ENCODE peak calls at places on chromosomes 4 and X, in six cellular contexts. H is H4; N is brain microvascular endothelial cell; T is dorsolateral prefrontal cortex; L is activated CD4-positive, alpha-beta T cell treated with anti-CD3 and anti-CD28 coated beads, Interleukin-2, amount 10 ng/mL, durations not matched to agents 7 days and 5 days; V is non-pigmented ciliary epithelial cell. E is an unnamed sample.
A peak's percentile ranks its signal among the peaks of the same experiment; 100 is the strongest.

GRCh38 chr4:180281726-180282125 is 1961.5 kb upstream of the TENM3 start:
- DNase-seq in H (no peak), N (no peak), T (no peak), L (no peak), V (no peak), E (no peak)

GRCh38 chr4:124429746-124430250 is 282.7 kb downstream of the ANKRD50 start:
- DNase-seq in H (no peak), N (no peak), T (no peak), L (no peak), V (no peak), E (no peak)

GRCh38 chrX:23483396-23483795 is 148.7 kb downstream of the PTCHD1 start:
- DNase-seq in H (no peak), N (no peak), T (no peak), L (no peak), V (no peak), E (no peak)

GRCh38 chr4:181702864-181703263 is 540.3 kb upstream of the TENM3 start:
- DNase-seq in H (no peak), N (no peak), T (no peak), L (no peak), V (no peak), E (no peak)

GRCh38 chr4:161817822-161818412 is 345.9 kb downstream of the FSTL5 start:
- DNase-seq in H (no peak), N (no peak), T (no peak), L (no peak), V (no peak), E (no peak)

GRCh38 chrX:154312116-154312515 is 16.5 kb downstream of the TKTL1 start:
- DNase-seq in H (no peak), N (no peak), T (no peak), L (no peak), V (no peak), E (no peak)

GRCh38 chr4:71066737-71067716 is 73.6 kb downstream of the DCK start:
- DNase-seq in H (no peak), N (no peak), T (no peak), L (no peak), V (no peak), E (no peak)

GRCh38 chr4:71290074-71290473 is 48.7 kb upstream of the SLC4A4 start:
- DNase-seq in H (no peak), N (peak; percentile 74), T (no peak), L (no peak), V (peak; percentile 78), E (no peak)

GRCh38 chr4:140005699-140006098 is 148.3 kb downstream of the MAML3 start:
- DNase-seq in H (no peak), N (no peak), T (no peak), L (no peak), V (no peak), E (no peak)

GRCh38 chr4:74038161-74039064 is at the start of gene CXCL3:
- DNase-seq in H (peak; percentile 36), N (peak; percentile 59), T (peak; percentile 34), L (peak; percentile 8), V (no peak), E (peak; percentile 63)

GRCh38 chrX:24153175-24153795 is 3.8 kb downstream of the ZFX start:
- DNase-seq in H (no peak), N (no peak), T (no peak), L (peak; percentile 13), V (no peak), E (no peak)

GRCh38 chr4:105765690-105766407 is 57.3 kb downstream of the GSTCD start:
- DNase-seq in H (peak; percentile 91), N (peak; percentile 95), T (no peak), L (no peak), V (peak; percentile 92), E (peak; percentile 75)

GRCh38 chrX:17521871-17522693 is 147.1 kb downstream of the NHS start:
- DNase-seq in H (peak; percentile 56), N (peak; percentile 9), T (no peak), L (no peak), V (no peak), E (peak; percentile 35)

GRCh38 chrX:132271330-132271729 is 52.1 kb upstream of the RAP2C start:
- DNase-seq in H (no peak), N (no peak), T (no peak), L (no peak), V (no peak), E (no peak)

GRCh38 chr4:76950052-76950845 is 697 bp downstream of the SEPTIN11 start:
- DNase-seq in H (peak; percentile 19), N (no peak), T (peak; percentile 31), L (peak; percentile 30), V (no peak), E (peak; percentile 41)